ENCODE peak calls at places on chromosomes 4 and X, in six cellular contexts. One of them, this sample, is unnamed.

GRCh38 chrX:110748256-110748811 is 47.3 kb downstream of the CHRDL1 start:
- DNase-seq in SK-N-SH: no peak
- DNase-seq in OCI-LY7: no peak
- DNase-seq in RWPE2: no peak
- DNase-seq in K562: no peak
- DNase-seq in cardiac muscle cell: no peak
- DNase-seq in this sample: no peak

GRCh38 chrX:2360731-2361130 is 140.0 kb downstream of the DHRSX start:
- DNase-seq in SK-N-SH: no peak
- DNase-seq in OCI-LY7: no peak
- DNase-seq in RWPE2: no peak
- DNase-seq in K562: peak; percentile 14
- DNase-seq in cardiac muscle cell: peak; percentile 71
- DNase-seq in this sample: no peak

GRCh38 chr4:183828839-183829238 is 76.3 kb upstream of the STOX2 start:
- DNase-seq in SK-N-SH: no peak
- DNase-seq in OCI-LY7: no peak
- DNase-seq in RWPE2: no peak
- DNase-seq in K562: no peak
- DNase-seq in cardiac muscle cell: no peak
- DNase-seq in this sample: no peak

GRCh38 chr4:85423414-85423813 is 51.5 kb upstream of the ARHGAP24 start:
- DNase-seq in SK-N-SH: no peak
- DNase-seq in OCI-LY7: no peak
- DNase-seq in RWPE2: no peak
- DNase-seq in K562: no peak
- DNase-seq in cardiac muscle cell: no peak
- DNase-seq in this sample: no peak

GRCh38 chr4:121822796-121823504 is 733 bp downstream of the CCNA2 start:
- DNase-seq in SK-N-SH: peak; percentile 54
- DNase-seq in OCI-LY7: peak; percentile 74
- DNase-seq in RWPE2: peak; percentile 45
- DNase-seq in K562: peak; percentile 55
- DNase-seq in cardiac muscle cell: peak; percentile 37
- DNase-seq in this sample: peak; percentile 40

GRCh38 chr4:88628746-88629145 is 36.5 kb downstream of the HERC3 start:
- DNase-seq in SK-N-SH: no peak
- DNase-seq in OCI-LY7: no peak
- DNase-seq in RWPE2: no peak
- DNase-seq in K562: no peak
- DNase-seq in cardiac muscle cell: no peak
- DNase-seq in this sample: no peak

GRCh38 chr4:80071643-80072606 is 1.1 kb downstream of the ANTXR2 start:
- DNase-seq in SK-N-SH: no peak
- DNase-seq in OCI-LY7: no peak
- DNase-seq in RWPE2: peak; percentile 61
- DNase-seq in K562: peak; percentile 38
- DNase-seq in cardiac muscle cell: peak; percentile 49
- DNase-seq in this sample: peak; percentile 67

GRCh38 chr4:1480720-1481119 is 74.5 kb upstream of the NKX1-1 start:
- DNase-seq in SK-N-SH: no peak
- DNase-seq in OCI-LY7: no peak
- DNase-seq in RWPE2: peak; percentile 33
- DNase-seq in K562: no peak
- DNase-seq in cardiac muscle cell: no peak
- DNase-seq in this sample: no peak

GRCh38 chrX:19904778-19905367 is 17.5 kb upstream of the SH3KBP1 start:
- DNase-seq in SK-N-SH: peak; percentile 59
- DNase-seq in OCI-LY7: peak; percentile 72
- DNase-seq in RWPE2: no peak
- DNase-seq in K562: peak; percentile 15
- DNase-seq in cardiac muscle cell: peak; percentile 62
- DNase-seq in this sample: peak; percentile 17

GRCh38 chr4:40918330-40918729 is 168.6 kb downstream of the NSUN7 start:
- DNase-seq in SK-N-SH: peak; percentile 42
- DNase-seq in OCI-LY7: no peak
- DNase-seq in RWPE2: no peak
- DNase-seq in K562: no peak
- DNase-seq in cardiac muscle cell: peak; percentile 92
- DNase-seq in this sample: no peak

GRCh38 chr4:158033416-158033863 is 139.4 kb downstream of the GASK1B start:
- DNase-seq in SK-N-SH: no peak
- DNase-seq in OCI-LY7: no peak
- DNase-seq in RWPE2: no peak
- DNase-seq in K562: no peak
- DNase-seq in cardiac muscle cell: peak; percentile 83
- DNase-seq in this sample: no peak

GRCh38 chr4:42715807-42716482 is 59.0 kb upstream of the ATP8A1 start:
- DNase-seq in SK-N-SH: no peak
- DNase-seq in OCI-LY7: no peak
- DNase-seq in RWPE2: no peak
- DNase-seq in K562: no peak
- DNase-seq in cardiac muscle cell: no peak
- DNase-seq in this sample: no peak

GRCh38 chrX:103607385-103608304 is at the start of gene TCEAL3:
- DNase-seq in SK-N-SH: peak; percentile 81
- DNase-seq in OCI-LY7: no peak
- DNase-seq in RWPE2: no peak
- DNase-seq in K562: no peak
- DNase-seq in cardiac muscle cell: peak; percentile 73
- DNase-seq in this sample: peak; percentile 35

GRCh38 chrX:136204571-136204970 is 46.6 kb downstream of the MAP7D3 start:
- DNase-seq in SK-N-SH: no peak
- DNase-seq in OCI-LY7: no peak
- DNase-seq in RWPE2: no peak
- DNase-seq in K562: peak; percentile 7
- DNase-seq in cardiac muscle cell: peak; percentile 64
- DNase-seq in this sample: no peak

GRCh38 chr4:87974856-87975462 is 555 bp upstream of the SPP1 start:
- DNase-seq in SK-N-SH: no peak
- DNase-seq in OCI-LY7: no peak
- DNase-seq in RWPE2: no peak
- DNase-seq in K562: no peak
- DNase-seq in cardiac muscle cell: no peak
- DNase-seq in this sample: no peak

GRCh38 chr4:154039435-154040061 is 250.7 kb upstream of the SFRP2 start:
- DNase-seq in SK-N-SH: no peak
- DNase-seq in OCI-LY7: no peak
- DNase-seq in RWPE2: no peak
- DNase-seq in K562: no peak
- DNase-seq in cardiac muscle cell: no peak
- DNase-seq in this sample: no peak

GRCh38 chrX:111376897-111377601 is 34.9 kb downstream of the DCX start:
- DNase-seq in SK-N-SH: no peak
- DNase-seq in OCI-LY7: no peak
- DNase-seq in RWPE2: no peak
- DNase-seq in K562: no peak
- DNase-seq in cardiac muscle cell: no peak
- DNase-seq in this sample: no peak

GRCh38 chr4:140223056-140223810 is 69.2 kb upstream of the MAML3 start:
- DNase-seq in SK-N-SH: no peak
- DNase-seq in OCI-LY7: no peak
- DNase-seq in RWPE2: no peak
- DNase-seq in K562: no peak
- DNase-seq in cardiac muscle cell: peak; percentile 33
- DNase-seq in this sample: no peak

GRCh38 chr4:48109413-48110263 is 24.4 kb downstream of the TXK start:
- DNase-seq in SK-N-SH: peak; percentile 44
- DNase-seq in OCI-LY7: peak; percentile 77
- DNase-seq in RWPE2: no peak
- DNase-seq in K562: no peak
- DNase-seq in cardiac muscle cell: peak; percentile 48
- DNase-seq in this sample: peak; percentile 35

GRCh38 chr4:55635760-55636621 is at the start of gene NMU:
- DNase-seq in SK-N-SH: peak; percentile 87
- DNase-seq in OCI-LY7: no peak
- DNase-seq in RWPE2: peak; percentile 66
- DNase-seq in K562: peak; percentile 68
- DNase-seq in cardiac muscle cell: peak; percentile 8
- DNase-seq in this sample: peak; percentile 71

GRCh38 chr4:20249333-20249732 is 2.4 kb upstream of the SLIT2 start:
- DNase-seq in SK-N-SH: peak; percentile 51
- DNase-seq in OCI-LY7: no peak
- DNase-seq in RWPE2: no peak
- DNase-seq in K562: no peak
- DNase-seq in cardiac muscle cell: peak; percentile 76
- DNase-seq in this sample: peak; percentile 20

GRCh38 chr4:140052050-140052449 is 101.9 kb downstream of the MAML3 start:
- DNase-seq in SK-N-SH: no peak
- DNase-seq in OCI-LY7: peak; percentile 29
- DNase-seq in RWPE2: no peak
- DNase-seq in K562: no peak
- DNase-seq in cardiac muscle cell: peak; percentile 66
- DNase-seq in this sample: peak; percentile 68

DNA sequence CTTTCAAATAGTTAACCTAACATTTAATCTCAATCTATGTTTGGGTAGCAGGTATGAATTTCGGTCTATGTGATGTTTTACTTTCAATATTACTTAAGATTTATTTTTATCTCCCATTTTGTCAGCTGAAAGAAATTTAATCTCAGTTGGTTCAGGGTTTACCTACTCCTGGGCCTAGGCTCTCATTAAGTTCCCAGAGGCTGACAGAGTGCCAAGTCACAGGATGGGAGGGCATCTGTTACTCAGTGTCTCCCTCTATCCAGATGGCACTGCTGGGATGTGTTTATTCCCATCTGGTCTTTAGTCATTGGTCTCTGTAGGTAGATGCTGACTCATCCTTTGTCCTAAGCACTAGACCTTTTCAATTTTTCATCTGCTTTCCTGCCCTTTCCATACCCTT is 129.4 kb upstream of the ARSJ start:
- DNase-seq in SK-N-SH: peak; percentile 22
- DNase-seq in OCI-LY7: no peak
- DNase-seq in RWPE2: no peak
- DNase-seq in K562: no peak
- DNase-seq in cardiac muscle cell: no peak
- DNase-seq in this sample: peak; percentile 28
- TF ChIP-seq CTCF in SK-N-SH: peak; percentile 29
- TF ChIP-seq CTCF in OCI-LY7: no peak
- TF ChIP-seq CTCF in RWPE2: peak; percentile 17
- TF ChIP-seq CTCF in K562: no peak
- TF ChIP-seq CTCF in cardiac muscle cell: no peak
- TF ChIP-seq CTCF in this sample: no peak

DNA sequence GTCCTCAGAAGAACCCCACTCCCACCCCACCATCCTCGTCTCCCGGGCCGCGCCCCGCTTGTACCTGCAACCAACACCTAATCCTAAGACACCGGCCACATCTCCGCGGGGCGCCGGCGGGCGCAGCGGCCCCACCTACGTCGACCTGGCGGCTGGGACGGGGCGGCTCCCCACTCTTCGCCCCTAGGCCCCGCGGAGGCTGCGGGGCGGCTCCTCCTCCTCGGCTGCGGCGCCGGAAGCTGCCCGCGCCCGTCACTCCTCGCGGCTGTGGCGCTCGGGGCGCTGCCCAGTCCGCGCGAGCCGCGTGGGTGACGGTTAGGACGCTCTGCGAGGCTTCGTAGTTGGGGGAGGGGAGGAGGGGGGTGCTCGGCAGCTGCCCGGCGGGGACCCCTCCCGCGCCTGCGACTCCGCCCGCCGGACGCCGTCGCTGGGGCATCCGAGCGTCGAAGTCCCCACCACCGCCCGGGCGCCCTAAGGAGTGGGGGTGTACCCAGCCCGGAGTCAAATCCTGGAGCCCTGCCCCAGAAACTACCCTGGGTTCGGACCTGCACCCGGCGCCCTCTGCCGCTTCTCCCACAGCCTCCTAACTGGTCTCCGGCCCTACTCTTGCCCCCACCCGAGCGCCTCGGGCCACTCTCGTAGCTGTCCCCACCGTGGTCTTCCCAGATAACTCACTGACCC is at the start of gene CCDC158:
- DNase-seq in SK-N-SH: peak; percentile 82
- DNase-seq in OCI-LY7: no peak
- DNase-seq in RWPE2: no peak
- DNase-seq in K562: no peak
- DNase-seq in cardiac muscle cell: peak; percentile 49
- DNase-seq in this sample: peak; percentile 9
- H3K4me3 ChIP-seq in SK-N-SH: peak within 1 kb of the TSS; percentile 32
- H3K4me3 ChIP-seq in OCI-LY7: no peak within 1 kb of the TSS
- H3K4me3 ChIP-seq in RWPE2: peak within 1 kb of the TSS; percentile 38
- H3K4me3 ChIP-seq in K562: no peak within 1 kb of the TSS
- H3K4me3 ChIP-seq in cardiac muscle cell: no peak within 1 kb of the TSS
- H3K4me3 ChIP-seq in this sample: peak within 1 kb of the TSS; percentile 39

GRCh38 chr4:89746377-89746776 is 90.6 kb downstream of the SNCA start:
- DNase-seq in SK-N-SH: no peak
- DNase-seq in OCI-LY7: no peak
- DNase-seq in RWPE2: no peak
- DNase-seq in K562: no peak
- DNase-seq in cardiac muscle cell: no peak
- DNase-seq in this sample: no peak

GRCh38 chr4:89751416-89751815 is 85.5 kb downstream of the SNCA start:
- DNase-seq in SK-N-SH: no peak
- DNase-seq in OCI-LY7: no peak
- DNase-seq in RWPE2: no peak
- DNase-seq in K562: no peak
- DNase-seq in cardiac muscle cell: no peak
- DNase-seq in this sample: no peak

GRCh38 chr4:89744915-89745314 is 92.0 kb downstream of the SNCA start:
- DNase-seq in SK-N-SH: no peak
- DNase-seq in OCI-LY7: no peak
- DNase-seq in RWPE2: no peak
- DNase-seq in K562: no peak
- DNase-seq in cardiac muscle cell: no peak
- DNase-seq in this sample: no peak

GRCh38 chr4:89741768-89742167 is 95.2 kb downstream of the SNCA start:
- DNase-seq in SK-N-SH: no peak
- DNase-seq in OCI-LY7: no peak
- DNase-seq in RWPE2: no peak
- DNase-seq in K562: no peak
- DNase-seq in cardiac muscle cell: no peak
- DNase-seq in this sample: no peak

GRCh38 chr4:89745708-89746107 is 91.3 kb downstream of the SNCA start:
- DNase-seq in SK-N-SH: no peak
- DNase-seq in OCI-LY7: no peak
- DNase-seq in RWPE2: no peak
- DNase-seq in K562: no peak
- DNase-seq in cardiac muscle cell: no peak
- DNase-seq in this sample: no peak
- H3K27ac ChIP-seq in SK-N-SH: peak overlapping the region; percentile 22
- H3K27ac ChIP-seq in OCI-LY7: no peak overlapping the region
- H3K27ac ChIP-seq in RWPE2: no peak overlapping the region
- H3K27ac ChIP-seq in K562: no peak overlapping the region
- H3K27ac ChIP-seq in cardiac muscle cell: peak overlapping the region; percentile 15
- H3K27ac ChIP-seq in this sample: no peak overlapping the region

GRCh38 chr4:126595643-126596042 is 1037.1 kb upstream of the INTU start:
- DNase-seq in SK-N-SH: no peak
- DNase-seq in OCI-LY7: no peak
- DNase-seq in RWPE2: no peak
- DNase-seq in K562: no peak
- DNase-seq in cardiac muscle cell: no peak
- DNase-seq in this sample: no peak

GRCh38 chr4:126593626-126594025 is 1039.1 kb upstream of the INTU start:
- DNase-seq in SK-N-SH: no peak
- DNase-seq in OCI-LY7: no peak
- DNase-seq in RWPE2: no peak
- DNase-seq in K562: no peak
- DNase-seq in cardiac muscle cell: no peak
- DNase-seq in this sample: no peak

GRCh38 chr4:126591583-126591982 is 1041.2 kb upstream of the INTU start:
- DNase-seq in SK-N-SH: no peak
- DNase-seq in OCI-LY7: no peak
- DNase-seq in RWPE2: no peak
- DNase-seq in K562: no peak
- DNase-seq in cardiac muscle cell: no peak
- DNase-seq in this sample: no peak

GRCh38 chr4:126592088-126592487 is 1040.7 kb upstream of the INTU start:
- DNase-seq in SK-N-SH: no peak
- DNase-seq in OCI-LY7: no peak
- DNase-seq in RWPE2: no peak
- DNase-seq in K562: peak; percentile 21
- DNase-seq in cardiac muscle cell: peak; percentile 10
- DNase-seq in this sample: no peak
- TF ChIP-seq CTCF in SK-N-SH: peak; percentile 55
- TF ChIP-seq CTCF in OCI-LY7: no peak
- TF ChIP-seq CTCF in RWPE2: peak; percentile 31
- TF ChIP-seq CTCF in K562: peak; percentile 28
- TF ChIP-seq CTCF in cardiac muscle cell: peak; percentile 30
- TF ChIP-seq CTCF in this sample: peak; percentile 10

This sample was measured in WERI-Rb-1.